ENCODE peak calls at places on chromosomes 4 and X, in four cellular contexts. V is psoas muscle, N is HepG2, D is IMR-90. Y is an unnamed sample.

GRCh38 chr4:183335369-183335940 is 13.2 kb upstream of the CLDN24 start:
- DNase-seq in V (no peak), N (peak; percentile 31), D (peak; percentile 96), Y (no peak)

GRCh38 chrX:46910415-46910814 is 1.8 kb upstream of the JADE3 start:
- DNase-seq in V (no peak), N (no peak), D (no peak), Y (no peak)

GRCh38 chrX:152637649-152638442 is at the start of gene GABRQ:
- DNase-seq in V (peak; percentile 29), N (no peak), D (no peak), Y (peak; percentile 31)

GRCh38 chr4:36385951-36386561 is 104.6 kb downstream of the DTHD1 start:
- DNase-seq in V (no peak), N (no peak), D (no peak), Y (no peak)

GRCh38 chrX:129659861-129660260 is 5.1 kb upstream of the APLN start:
- DNase-seq in V (no peak), N (no peak), D (no peak), Y (no peak)

GRCh38 chrX:68842781-68843581 is 14.2 kb downstream of the EFNB1 start:
- DNase-seq in V (no peak), N (no peak), D (peak; percentile 19), Y (no peak)

GRCh38 chrX:149630681-149631292 is 805 bp downstream of the TMEM185A start:
- DNase-seq in V (no peak), N (peak; percentile 18), D (peak; percentile 55), Y (no peak)

GRCh38 chrX:102739642-102740041 is 19.1 kb downstream of the GPRASP3 start:
- DNase-seq in V (no peak), N (no peak), D (peak; percentile 7), Y (no peak)

GRCh38 chrX:134544614-134545255 is 84.8 kb downstream of the HPRT1 start:
- DNase-seq in V (no peak), N (no peak), D (no peak), Y (no peak)

GRCh38 chr4:146224331-146224966 is 10.1 kb downstream of the REELD1 start:
- DNase-seq in V (no peak), N (no peak), D (peak; percentile 26), Y (peak; percentile 22)

GRCh38 chrX:1205681-1206611 is 6.5 kb downstream of the CRLF2 start:
- DNase-seq in V (no peak), N (no peak), D (peak; percentile 59), Y (no peak)

GRCh38 chr4:38060829-38061431 is 100.7 kb downstream of the PTTG2 start:
- DNase-seq in V (no peak), N (no peak), D (peak; percentile 62), Y (no peak)

GRCh38 chr4:139242511-139243051 is 37.4 kb downstream of the MGARP start:
- DNase-seq in V (no peak), N (no peak), D (peak; percentile 62), Y (no peak)

GRCh38 chr4:710116-710515 is 4.5 kb downstream of the PCGF3 start:
- DNase-seq in V (no peak), N (no peak), D (no peak), Y (no peak)

GRCh38 chr4:3363411-3364141 is 70.8 kb downstream of the RGS12 start:
- DNase-seq in V (no peak), N (no peak), D (no peak), Y (no peak)

GRCh38 chr4:79964715-79965345 is 108.2 kb downstream of the ANTXR2 start:
- DNase-seq in V (no peak), N (no peak), D (no peak), Y (no peak)

GRCh38 chr4:165929662-165930061 is 56.6 kb downstream of the TLL1 start:
- DNase-seq in V (no peak), N (no peak), D (no peak), Y (no peak)

GRCh38 chr4:173316060-173316459 is 18.1 kb downstream of the HMGB2 start:
- DNase-seq in V (no peak), N (no peak), D (no peak), Y (no peak)

GRCh38 chrX:83966347-83966746 is 105.4 kb downstream of the CYLC1 start:
- DNase-seq in V (no peak), N (no peak), D (no peak), Y (no peak)

GRCh38 chr4:168124008-168124641 is 31.8 kb downstream of the ANXA10 start:
- DNase-seq in V (no peak), N (no peak), D (peak; percentile 88), Y (no peak)

GRCh38 chr4:188092824-188093223 is 16.6 kb downstream of the TRIML2 start:
- DNase-seq in V (no peak), N (no peak), D (peak; percentile 20), Y (no peak)

GRCh38 chr4:75948822-75949444 is 8.1 kb upstream of the NAAA start:
- DNase-seq in V (no peak), N (no peak), D (no peak), Y (no peak)

GRCh38 chrX:11609109-11609508 is 56.6 kb downstream of the ARHGAP6 start:
- DNase-seq in V (no peak), N (no peak), D (no peak), Y (no peak)

GRCh38 chr4:10102193-10102980 is 14.2 kb downstream of the WDR1 start:
- DNase-seq in V (no peak), N (no peak), D (no peak), Y (no peak)

GRCh38 chrX:1462596-1463251 is 10.0 kb upstream of the ASMTL start:
- DNase-seq in V (no peak), N (no peak), D (peak; percentile 64), Y (no peak)

GRCh38 chr4:95545526-95545925 is 3.2 kb downstream of the UNC5C start:
- DNase-seq in V (no peak), N (no peak), D (no peak), Y (no peak)

GRCh38 chr4:148881860-148882643 is 439.8 kb upstream of the NR3C2 start:
- DNase-seq in V (no peak), N (no peak), D (no peak), Y (no peak)

GRCh38 chrX:107718156-107718621 is 57.4 kb downstream of the TSC22D3 start:
- DNase-seq in V (peak; percentile 64), N (peak; percentile 44), D (peak; percentile 78), Y (no peak)

GRCh38 chr4:6177587-6178197 is 22.7 kb downstream of the JAKMIP1 start:
- DNase-seq in V (no peak), N (no peak), D (no peak), Y (peak; percentile 17)

GRCh38 chrX:65596270-65596669 is 61.7 kb upstream of the LAS1L start:
- DNase-seq in V (no peak), N (no peak), D (peak; percentile 49), Y (no peak)

GRCh38 chrX:65601126-65601525 is 66.3 kb upstream of the MSN start:
- DNase-seq in V (no peak), N (no peak), D (no peak), Y (peak; percentile 19)

GRCh38 chrX:65600106-65600505 is 65.5 kb upstream of the LAS1L start:
- DNase-seq in V (no peak), N (no peak), D (no peak), Y (no peak)

GRCh38 chrX:65598559-65599147 is 64.1 kb upstream of the LAS1L start:
- DNase-seq in V (no peak), N (no peak), D (no peak), Y (no peak)

GRCh38 chrX:65601530-65602281 is 65.7 kb upstream of the MSN start:
- DNase-seq in V (peak; percentile 81), N (peak; percentile 0), D (peak; percentile 88), Y (peak; percentile 88)
- H3K27ac ChIP-seq in V (peak overlapping the region; percentile 48), N (no peak overlapping the region), D (peak overlapping the region; percentile 72), Y (peak overlapping the region; percentile 73)

GRCh38 chrX:150635952-150636351 is 57.2 kb upstream of the MTMR1 start:
- DNase-seq in V (no peak), N (no peak), D (peak; percentile 84), Y (no peak)
- H3K4me1 ChIP-seq in V (no peaks in the 10 kb centered on the region), N (no peaks in the 10 kb centered on the region), D (no peaks in the 10 kb centered on the region), Y (no peaks in the 10 kb centered on the region)

DNA sequence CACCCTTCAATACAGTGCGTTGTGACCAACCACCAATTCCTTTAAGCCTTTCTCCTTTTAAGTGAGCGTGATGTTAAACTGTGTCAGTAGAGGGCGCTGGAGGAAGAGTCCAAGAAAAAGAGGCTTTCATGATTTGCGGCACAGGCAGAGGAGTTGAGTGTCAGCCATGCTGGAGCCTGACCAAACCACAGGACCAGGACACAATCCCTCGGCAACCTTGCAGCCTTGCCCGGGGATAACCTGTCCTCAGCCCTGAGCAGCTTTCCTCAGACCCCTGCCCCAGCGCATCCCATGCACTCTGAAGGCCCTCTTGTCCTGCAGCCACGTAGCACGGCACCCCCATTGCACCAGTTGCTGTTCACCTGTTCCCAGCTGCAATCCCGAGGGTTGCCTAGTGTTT is 53.5 kb upstream of the SMIM31 start:
- DNase-seq in V (no peak), N (peak; percentile 28), D (no peak), Y (no peak)
- TF ChIP-seq CTCF in V (no peak), N (peak; percentile 62), D (no peak), Y (peak; percentile 21)

GRCh38 chrX:24055043-24055356 is 244 bp downstream of the EIF2S3 start:
- DNase-seq in V (no peak), N (no peak), D (no peak), Y (no peak)

GRCh38 chrX:24054182-24055042 is at the start of gene EIF2S3:
- DNase-seq in V (peak; percentile 92), N (peak; percentile 91), D (peak; percentile 98), Y (peak; percentile 88)
- H3K27ac ChIP-seq in V (peak within 1 kb of the TSS; percentile 92), N (no peak within 1 kb of the TSS), D (peak within 1 kb of the TSS; percentile 96), Y (peak within 1 kb of the TSS; percentile 89)

DNA sequence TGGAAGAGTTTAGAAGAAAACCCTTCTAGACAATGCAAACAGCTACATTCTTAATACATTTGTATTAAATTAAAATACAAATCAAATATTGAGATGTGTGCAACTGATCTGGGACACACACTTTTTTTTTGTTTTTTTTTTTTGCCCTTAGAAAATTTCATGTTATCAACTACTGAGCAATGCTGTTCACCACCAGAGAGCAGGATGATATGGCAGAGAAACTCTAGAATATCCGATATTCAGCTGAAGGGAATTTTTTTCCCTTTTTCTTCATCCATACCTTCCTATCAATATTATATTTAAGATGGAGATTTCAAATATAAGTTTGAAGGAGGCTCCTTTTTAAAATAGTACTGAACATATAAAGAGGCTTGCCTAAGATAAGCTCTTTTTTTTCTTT is 1.0 kb downstream of the NDST3 start:
- DNase-seq in V (no peak), N (no peak), D (no peak), Y (no peak)
- H3K4me1 ChIP-seq in V (no peaks in the 10 kb centered on the region), N (no peaks in the 10 kb centered on the region), D (no peaks in the 10 kb centered on the region), Y (no peaks in the 10 kb centered on the region)

GRCh38 chrX:147476008-147476407 is 435.7 kb upstream of the FMR1 start:
- DNase-seq in V (no peak), N (peak; percentile 4), D (no peak), Y (no peak)
- TF ChIP-seq CTCF in V (no peak), N (peak; percentile 51), D (peak; percentile 12), Y (no peak)